ENCODE peak calls at places on chromosome 5, in seven cellular contexts. Z is ovary; O is mucosa of descending colon; V is Right ventricle myocardium superior; Y is C1 segment of cervical spinal cord; L is HCT116; R is activated CD4-positive, alpha-beta T cell treated with anti-CD3 and anti-CD28 coated beads, Interleukin-2, amount 50 U/mL, for 48 hours. E is an unnamed sample.

GRCh38 chr5:141484499-141485304 is at the start of gene PCDHGC4:
- DNase-seq in O (peak), V (no peak), R (no peak), Y (no peak), Z (no peak), L (no peak), E (no peak)

GRCh38 chr5:150487199-150488061 is 20.5 kb upstream of the NDST1 start:
- DNase-seq in R (no peak), V (peak), L (no peak), O (peak), Z (peak), Y (no peak), E (no peak)

GRCh38 chr5:8730194-8730593 is 815.7 kb downstream of the SEMA5A start:
- DNase-seq in O (no peak), L (no peak), R (no peak), Y (no peak), Z (no peak), V (no peak), E (no peak)

GRCh38 chr5:91049800-91050199 is 333.3 kb downstream of the ARRDC3 start:
- DNase-seq in V (no peak), O (no peak), L (no peak), Z (no peak), Y (no peak), R (no peak), E (peak)

GRCh38 chr5:145847499-145848497 is 12.7 kb upstream of the PRELID2 start:
- DNase-seq in L (peak), V (no peak), O (no peak), R (no peak), Y (no peak), Z (no peak), E (peak)

GRCh38 chr5:95822038-95822407 is 503 bp downstream of the GLRX start:
- DNase-seq in O (peak), Z (peak), Y (no peak), R (peak), V (peak), L (no peak), E (no peak)

GRCh38 chr5:126054593-126055347 is 368.4 kb upstream of the GRAMD2B start:
- DNase-seq in O (no peak), Z (no peak), V (no peak), L (no peak), R (no peak), Y (no peak), E (no peak)

GRCh38 chr5:67146981-67147380 is 49.6 kb downstream of the CD180 start:
- DNase-seq in Y (no peak), L (no peak), Z (no peak), V (no peak), R (no peak), O (no peak), E (no peak)

GRCh38 chr5:20102291-20102690 is 114.3 kb upstream of the CDH18 start:
- DNase-seq in V (no peak), Y (no peak), Z (no peak), L (no peak), O (no peak), R (no peak), E (no peak)

GRCh38 chr5:58016329-58016728 is 443.6 kb downstream of the PLK2 start:
- DNase-seq in Z (no peak), Y (no peak), L (no peak), V (no peak), R (no peak), O (no peak), E (no peak)

GRCh38 chr5:33229216-33229615 is 211.5 kb upstream of the TARS1 start:
- DNase-seq in R (no peak), Y (no peak), L (no peak), Z (no peak), V (peak), O (no peak), E (no peak)

GRCh38 chr5:173826921-173827350 is 61.2 kb upstream of the CPEB4 start:
- DNase-seq in L (no peak), Z (no peak), O (no peak), V (no peak), R (no peak), Y (no peak), E (no peak)

GRCh38 chr5:153211052-153211451 is 279.4 kb upstream of the GRIA1 start:
- DNase-seq in Y (no peak), Z (no peak), L (no peak), R (no peak), V (no peak), O (no peak), E (no peak)

GRCh38 chr5:10701567-10702039 is 59.4 kb downstream of the DAP start:
- DNase-seq in V (no peak), L (no peak), R (peak), O (peak), Y (no peak), Z (peak), E (no peak)

GRCh38 chr5:144467795-144468194 is 297.1 kb downstream of the KCTD16 start:
- DNase-seq in Y (no peak), Z (no peak), O (peak), V (no peak), L (peak), R (no peak), E (peak)

GRCh38 chr5:132662925-132663770 is 5.2 kb downstream of the IL13 start:
- DNase-seq in R (peak), Z (no peak), L (no peak), V (no peak), O (no peak), Y (no peak), E (no peak)

GRCh38 chr5:104347119-104347708 is 784.6 kb upstream of the NUDT12 start:
- DNase-seq in Z (no peak), L (peak), V (no peak), O (no peak), R (no peak), Y (no peak), E (no peak)

GRCh38 chr5:117800261-117800660 is 1188.1 kb downstream of the DTWD2 start:
- DNase-seq in O (no peak), Z (no peak), R (no peak), L (no peak), V (no peak), Y (no peak), E (peak)

GRCh38 chr5:14035859-14036440 is 91.5 kb upstream of the DNAH5 start:
- DNase-seq in L (peak), O (no peak), Y (no peak), R (no peak), V (no peak), Z (no peak), E (peak)

GRCh38 chr5:141349917-141350619 is at the start of gene PCDHGB1:
- DNase-seq in Z (no peak), L (no peak), R (peak), V (peak), O (peak), Y (no peak), E (no peak)

GRCh38 chr5:154403776-154404387 is 41.9 kb upstream of the SAP30L start:
- DNase-seq in Z (no peak), V (no peak), R (no peak), O (no peak), L (no peak), Y (no peak), E (no peak)

GRCh38 chr5:72467987-72468386 is 39.2 kb downstream of the ZNF366 start:
- DNase-seq in R (no peak), O (no peak), Z (no peak), Y (no peak), L (no peak), V (no peak), E (no peak)

GRCh38 chr5:169226904-169227303 is 74.0 kb downstream of the SLIT3 start:
- DNase-seq in Z (no peak), O (no peak), V (no peak), R (no peak), L (no peak), Y (no peak), E (no peak)

GRCh38 chr5:179347581-179347980 is 2.3 kb upstream of the ADAMTS2 start:
- DNase-seq in O (no peak), Y (no peak), Z (no peak), V (peak), R (no peak), L (no peak), E (no peak)

GRCh38 chr5:140502834-140503233 is 44.6 kb upstream of the EIF4EBP3 start:
- DNase-seq in L (no peak), Y (no peak), Z (no peak), R (no peak), O (no peak), V (no peak), E (no peak)

GRCh38 chr5:133257977-133258376 is 206.2 kb downstream of the HSPA4 start:
- DNase-seq in O (no peak), L (no peak), R (peak), V (no peak), Z (no peak), Y (no peak), E (no peak)

GRCh38 chr5:103915081-103915480 is 352.5 kb upstream of the NUDT12 start:
- DNase-seq in V (no peak), Y (no peak), Z (no peak), O (no peak), L (no peak), R (no peak), E (no peak)

GRCh38 chr5:28957450-28957849 is 1919.1 kb upstream of the CDH9 start:
- DNase-seq in R (no peak), Z (no peak), Y (no peak), O (no peak), L (no peak), V (no peak), E (no peak)

GRCh38 chr5:132621699-132622098 is 36.3 kb upstream of the IL13 start:
- DNase-seq in R (no peak), Z (no peak), L (no peak), O (no peak), V (no peak), Y (no peak), E (no peak)

GRCh38 chr5:176677209-176677931 is 30.1 kb downstream of the TSPAN17 start:
- DNase-seq in Z (no peak), L (no peak), Y (no peak), V (peak), O (no peak), R (no peak), E (no peak)

GRCh38 chr5:57069115-57069835 is 104.6 kb upstream of the GPBP1 start:
- DNase-seq in L (no peak), Z (no peak), V (no peak), R (no peak), Y (no peak), O (peak), E (no peak)

GRCh38 chr5:170360712-170361501 is 28.3 kb downstream of the KCNMB1 start:
- DNase-seq in L (no peak), R (no peak), V (no peak), Z (no peak), Y (no peak), O (no peak), E (no peak)

GRCh38 chr5:50302815-50303490 is 138.1 kb downstream of the EMB start:
- DNase-seq in R (no peak), L (peak), O (no peak), Y (no peak), Z (no peak), V (no peak), E (peak)

GRCh38 chr5:23343121-23343520 is 164.3 kb upstream of the PRDM9 start:
- DNase-seq in V (no peak), R (no peak), Y (no peak), L (no peak), O (no peak), Z (no peak), E (no peak)

GRCh38 chr5:122948319-122948718 is 88.2 kb downstream of the PPIC start:
- DNase-seq in R (no peak), L (no peak), Y (no peak), Z (no peak), V (no peak), O (no peak), E (no peak)